ENCODE peak calls at places on chromosome 21, in ten cellular contexts. M is germinal center; R is NCI-H2081; S is foreskin fibroblast; B is ELR; L is stimulated activated CD4-positive, alpha-beta T cell treated with anti-CD3 and anti-CD28 coated beads, Interleukin-2, amount 100 ng/mL, for 48 hours; Q is activated B cell treated with CpG ODN at 0.5 μM for 24 hours; P is glutamatergic neuron; U is activated CD4-positive, CD25-positive, alpha-beta regulatory T cell; Y is activated naive CD4-positive, alpha-beta T cell. N is an unnamed sample.
A peak's percentile ranks its signal among the peaks of the same experiment; 100 is the strongest.

GRCh38 chr21:41378849-41379248 is 17.0 kb downstream of the MX2 start:
- DNase-seq in M (no peak), R (no peak), S (no peak), B (no peak), L (no peak), Q (no peak), P (no peak), U (no peak), Y (no peak), N (no peak)

GRCh38 chr21:26819944-26820343 is 25.3 kb downstream of the ADAMTS1 start:
- DNase-seq in M (no peak), R (no peak), S (no peak), B (no peak), L (no peak), Q (no peak), P (no peak), U (no peak), Y (no peak), N (no peak)

GRCh38 chr21:38989745-38990423 is 184.2 kb downstream of the ETS2 start:
- DNase-seq in M (no peak), R (peak; percentile 87), S (peak; percentile 90), B (peak; percentile 59), L (no peak), Q (no peak), P (no peak), U (no peak), Y (no peak), N (no peak)

GRCh38 chr21:18334066-18334465 is 69.5 kb downstream of the TMPRSS15 start:
- DNase-seq in M (no peak), R (no peak), S (no peak), B (no peak), L (no peak), Q (no peak), P (no peak), U (no peak), Y (no peak), N (no peak)

GRCh38 chr21:43825936-43826622 is 36.7 kb downstream of the RRP1 start:
- DNase-seq in M (no peak), R (no peak), S (no peak), B (no peak), L (no peak), Q (no peak), P (no peak), U (no peak), Y (no peak), N (no peak)

GRCh38 chr21:43755820-43756594 is 20.1 kb downstream of the CSTB start:
- DNase-seq in M (no peak), R (no peak), S (no peak), B (no peak), L (no peak), Q (no peak), P (no peak), U (no peak), Y (no peak), N (no peak)

GRCh38 chr21:22374218-22374969 is 1376.2 kb downstream of the NCAM2 start:
- DNase-seq in M (no peak), R (no peak), S (no peak), B (no peak), L (no peak), Q (no peak), P (no peak), U (no peak), Y (no peak), N (no peak)

GRCh38 chr21:43743934-43744333 is 25.0 kb downstream of the PDXK start:
- DNase-seq in M (no peak), R (no peak), S (no peak), B (no peak), L (no peak), Q (no peak), P (no peak), U (no peak), Y (no peak), N (no peak)

GRCh38 chr21:18545908-18546307 is 142.3 kb upstream of the TMPRSS15 start:
- DNase-seq in M (no peak), R (no peak), S (no peak), B (no peak), L (no peak), Q (no peak), P (no peak), U (no peak), Y (no peak), N (no peak)

GRCh38 chr21:34801519-34802132 is 132.8 kb downstream of the CLIC6 start:
- DNase-seq in M (peak; percentile 49), R (peak; percentile 1), S (peak; percentile 56), B (peak; percentile 43), L (no peak), Q (no peak), P (no peak), U (no peak), Y (no peak), N (no peak)

GRCh38 chr21:14285147-14285546 is 69.2 kb downstream of the RBM11 start:
- DNase-seq in M (no peak), R (no peak), S (no peak), B (no peak), L (no peak), Q (no peak), P (no peak), U (no peak), Y (no peak), N (no peak)

GRCh38 chr21:24045775-24046215 is 1561.5 kb downstream of the MRPL39 start:
- DNase-seq in M (no peak), R (no peak), S (peak; percentile 46), B (peak; percentile 78), L (peak; percentile 2), Q (no peak), P (peak; percentile 66), U (no peak), Y (no peak), N (peak; percentile 33)

GRCh38 chr21:21788591-21788990 is 790.4 kb downstream of the NCAM2 start:
- DNase-seq in M (no peak), R (no peak), S (no peak), B (no peak), L (no peak), Q (no peak), P (no peak), U (no peak), Y (no peak), N (no peak)

GRCh38 chr21:40732243-40732642 is 114.7 kb downstream of the DSCAM start:
- DNase-seq in M (no peak), R (no peak), S (no peak), B (peak; percentile 15), L (no peak), Q (no peak), P (no peak), U (no peak), Y (no peak), N (no peak)

GRCh38 chr21:44959376-44960091 is 19.7 kb downstream of the SLX9 start:
- DNase-seq in M (no peak), R (no peak), S (no peak), B (no peak), L (no peak), Q (no peak), P (no peak), U (no peak), Y (no peak), N (no peak)

GRCh38 chr21:41369915-41370839 is 8.3 kb downstream of the MX2 start:
- DNase-seq in M (no peak), R (no peak), S (no peak), B (no peak), L (peak; percentile 24), Q (peak; percentile 25), P (no peak), U (peak; percentile 26), Y (no peak), N (no peak)

GRCh38 chr21:36265431-36265830 is 54.6 kb upstream of the MORC3 start:
- DNase-seq in M (no peak), R (no peak), S (no peak), B (no peak), L (no peak), Q (no peak), P (no peak), U (no peak), Y (no peak), N (no peak)

GRCh38 chr21:44416193-44416592 is 39.1 kb upstream of the LRRC3 start:
- DNase-seq in M (no peak), R (no peak), S (no peak), B (no peak), L (no peak), Q (no peak), P (no peak), U (no peak), Y (no peak), N (peak; percentile 4)

GRCh38 chr21:29154270-29154669 is 23.8 kb downstream of the MAP3K7CL start:
- DNase-seq in M (no peak), R (no peak), S (no peak), B (no peak), L (no peak), Q (no peak), P (no peak), U (no peak), Y (no peak), N (no peak)

GRCh38 chr21:28135646-28136045 is 857.0 kb downstream of the LTN1 start:
- DNase-seq in M (no peak), R (no peak), S (no peak), B (peak; percentile 1), L (no peak), Q (no peak), P (no peak), U (no peak), Y (no peak), N (no peak)

GRCh38 chr21:26748066-26748465 is 97.1 kb downstream of the ADAMTS1 start:
- DNase-seq in M (no peak), R (no peak), S (no peak), B (no peak), L (no peak), Q (no peak), P (no peak), U (no peak), Y (no peak), N (no peak)

GRCh38 chr21:38751379-38752050 is 54.2 kb upstream of the ETS2 start:
- DNase-seq in M (no peak), R (no peak), S (peak; percentile 28), B (no peak), L (no peak), Q (no peak), P (no peak), U (no peak), Y (no peak), N (no peak)

GRCh38 chr21:46146856-46147255 is 8.5 kb downstream of the FTCD start:
- DNase-seq in M (no peak), R (no peak), S (no peak), B (no peak), L (no peak), Q (no peak), P (peak; percentile 13), U (no peak), Y (no peak), N (no peak)

GRCh38 chr21:15065381-15066230 is 806 bp upstream of the NRIP1 start:
- DNase-seq in M (peak; percentile 59), R (peak; percentile 51), S (peak; percentile 89), B (peak; percentile 83), L (peak; percentile 50), Q (peak; percentile 51), P (peak; percentile 56), U (peak; percentile 48), Y (peak; percentile 49), N (peak; percentile 88)

GRCh38 chr21:19547951-19548635 is 1144.5 kb upstream of the TMPRSS15 start:
- DNase-seq in M (no peak), R (peak; percentile 34), S (no peak), B (no peak), L (no peak), Q (no peak), P (no peak), U (no peak), Y (no peak), N (no peak)

GRCh38 chr21:37375866-37376574 is 9.4 kb downstream of the DYRK1A start:
- DNase-seq in M (no peak), R (no peak), S (no peak), B (no peak), L (no peak), Q (no peak), P (no peak), U (no peak), Y (no peak), N (no peak)

GRCh38 chr21:17388226-17388625 is 124.6 kb upstream of the CXADR start:
- DNase-seq in M (no peak), R (peak; percentile 2), S (no peak), B (no peak), L (no peak), Q (no peak), P (no peak), U (no peak), Y (no peak), N (no peak)

GRCh38 chr21:41895643-41896493 is 16.7 kb upstream of the PRDM15 start:
- DNase-seq in M (peak; percentile 80), R (no peak), S (no peak), B (no peak), L (no peak), Q (no peak), P (no peak), U (peak; percentile 29), Y (no peak), N (no peak)

N was measured in WERI-Rb-1.